ENCODE peak calls at places on chromosomes 13 and 19, in eight cellular contexts. One of them, this sample, is unnamed.

GRCh38 chr19:53086949-53087348 is 16.3 kb downstream of the ZNF160 start:
- DNase-seq in GM03348: no peak
- DNase-seq in HEK293T: no peak
- DNase-seq in thyroid gland: peak
- DNase-seq in SK-N-DZ: no peak
- DNase-seq in prostate gland: no peak
- DNase-seq in NCI-H1930: no peak
- DNase-seq in fibroblast of villous mesenchyme: no peak
- DNase-seq in this sample: peak

GRCh38 chr13:95660981-95661581 is 15.9 kb upstream of the DNAJC3 start:
- DNase-seq in GM03348: peak
- DNase-seq in HEK293T: peak
- DNase-seq in thyroid gland: no peak
- DNase-seq in SK-N-DZ: peak
- DNase-seq in prostate gland: no peak
- DNase-seq in NCI-H1930: peak
- DNase-seq in fibroblast of villous mesenchyme: peak
- DNase-seq in this sample: peak

GRCh38 chr13:59360916-59361315 is 802.8 kb downstream of the DIAPH3 start:
- DNase-seq in GM03348: no peak
- DNase-seq in HEK293T: no peak
- DNase-seq in thyroid gland: no peak
- DNase-seq in SK-N-DZ: no peak
- DNase-seq in prostate gland: no peak
- DNase-seq in NCI-H1930: no peak
- DNase-seq in fibroblast of villous mesenchyme: no peak
- DNase-seq in this sample: no peak

GRCh38 chr13:28792992-28793391 is 27.1 kb upstream of the MTUS2 start:
- DNase-seq in GM03348: peak
- DNase-seq in HEK293T: no peak
- DNase-seq in thyroid gland: no peak
- DNase-seq in SK-N-DZ: no peak
- DNase-seq in prostate gland: no peak
- DNase-seq in NCI-H1930: no peak
- DNase-seq in fibroblast of villous mesenchyme: peak
- DNase-seq in this sample: peak

GRCh38 chr19:397941-398706 is 10.8 kb downstream of the C2CD4C start:
- DNase-seq in GM03348: no peak
- DNase-seq in HEK293T: no peak
- DNase-seq in thyroid gland: no peak
- DNase-seq in SK-N-DZ: no peak
- DNase-seq in prostate gland: no peak
- DNase-seq in NCI-H1930: no peak
- DNase-seq in fibroblast of villous mesenchyme: no peak
- DNase-seq in this sample: no peak

GRCh38 chr19:40398417-40399056 is 8.6 kb upstream of the HIPK4 start:
- DNase-seq in GM03348: no peak
- DNase-seq in HEK293T: no peak
- DNase-seq in thyroid gland: peak
- DNase-seq in SK-N-DZ: peak
- DNase-seq in prostate gland: peak
- DNase-seq in NCI-H1930: peak
- DNase-seq in fibroblast of villous mesenchyme: no peak
- DNase-seq in this sample: no peak

GRCh38 chr13:75404721-75405120 is 77.2 kb downstream of the TBC1D4 start:
- DNase-seq in GM03348: no peak
- DNase-seq in HEK293T: no peak
- DNase-seq in thyroid gland: no peak
- DNase-seq in SK-N-DZ: no peak
- DNase-seq in prostate gland: no peak
- DNase-seq in NCI-H1930: no peak
- DNase-seq in fibroblast of villous mesenchyme: no peak
- DNase-seq in this sample: no peak

GRCh38 chr13:74246398-74246975 is 112.3 kb upstream of the KLF12 start:
- DNase-seq in GM03348: no peak
- DNase-seq in HEK293T: no peak
- DNase-seq in thyroid gland: peak
- DNase-seq in SK-N-DZ: no peak
- DNase-seq in prostate gland: no peak
- DNase-seq in NCI-H1930: no peak
- DNase-seq in fibroblast of villous mesenchyme: no peak
- DNase-seq in this sample: no peak

GRCh38 chr19:10262771-10263170 is 8.1 kb upstream of the ICAM1 start:
- DNase-seq in GM03348: no peak
- DNase-seq in HEK293T: no peak
- DNase-seq in thyroid gland: no peak
- DNase-seq in SK-N-DZ: no peak
- DNase-seq in prostate gland: no peak
- DNase-seq in NCI-H1930: no peak
- DNase-seq in fibroblast of villous mesenchyme: no peak
- DNase-seq in this sample: peak

GRCh38 chr13:44189085-44189484 is 184.5 kb upstream of the SERP2 start:
- DNase-seq in GM03348: no peak
- DNase-seq in HEK293T: no peak
- DNase-seq in thyroid gland: no peak
- DNase-seq in SK-N-DZ: no peak
- DNase-seq in prostate gland: no peak
- DNase-seq in NCI-H1930: no peak
- DNase-seq in fibroblast of villous mesenchyme: no peak
- DNase-seq in this sample: no peak

GRCh38 chr19:39677931-39678889 is 22.5 kb downstream of the LGALS16 start:
- DNase-seq in GM03348: no peak
- DNase-seq in HEK293T: no peak
- DNase-seq in thyroid gland: peak
- DNase-seq in SK-N-DZ: no peak
- DNase-seq in prostate gland: peak
- DNase-seq in NCI-H1930: peak
- DNase-seq in fibroblast of villous mesenchyme: no peak
- DNase-seq in this sample: no peak

GRCh38 chr19:292281-292884 is 1.2 kb upstream of the PLPP2 start:
- DNase-seq in GM03348: no peak
- DNase-seq in HEK293T: no peak
- DNase-seq in thyroid gland: no peak
- DNase-seq in SK-N-DZ: no peak
- DNase-seq in prostate gland: no peak
- DNase-seq in NCI-H1930: no peak
- DNase-seq in fibroblast of villous mesenchyme: no peak
- DNase-seq in this sample: no peak

GRCh38 chr13:72141845-72142470 is 275.0 kb upstream of the DACH1 start:
- DNase-seq in GM03348: no peak
- DNase-seq in HEK293T: no peak
- DNase-seq in thyroid gland: no peak
- DNase-seq in SK-N-DZ: no peak
- DNase-seq in prostate gland: peak
- DNase-seq in NCI-H1930: no peak
- DNase-seq in fibroblast of villous mesenchyme: peak
- DNase-seq in this sample: peak

GRCh38 chr19:29662604-29663404 is 2.5 kb upstream of the PLEKHF1 start:
- DNase-seq in GM03348: peak
- DNase-seq in HEK293T: no peak
- DNase-seq in thyroid gland: peak
- DNase-seq in SK-N-DZ: no peak
- DNase-seq in prostate gland: peak
- DNase-seq in NCI-H1930: no peak
- DNase-seq in fibroblast of villous mesenchyme: peak
- DNase-seq in this sample: peak

GRCh38 chr19:3492919-3493318 is 7.6 kb downstream of the DOHH start:
- DNase-seq in GM03348: no peak
- DNase-seq in HEK293T: no peak
- DNase-seq in thyroid gland: no peak
- DNase-seq in SK-N-DZ: no peak
- DNase-seq in prostate gland: no peak
- DNase-seq in NCI-H1930: no peak
- DNase-seq in fibroblast of villous mesenchyme: no peak
- DNase-seq in this sample: no peak

GRCh38 chr13:20749377-20749776 is 24.4 kb downstream of the EEF1AKMT1 start:
- DNase-seq in GM03348: no peak
- DNase-seq in HEK293T: no peak
- DNase-seq in thyroid gland: no peak
- DNase-seq in SK-N-DZ: no peak
- DNase-seq in prostate gland: no peak
- DNase-seq in NCI-H1930: no peak
- DNase-seq in fibroblast of villous mesenchyme: no peak
- DNase-seq in this sample: no peak

GRCh38 chr13:40460116-40460515 is 206.3 kb downstream of the FOXO1 start:
- DNase-seq in GM03348: no peak
- DNase-seq in HEK293T: no peak
- DNase-seq in thyroid gland: no peak
- DNase-seq in SK-N-DZ: no peak
- DNase-seq in prostate gland: no peak
- DNase-seq in NCI-H1930: no peak
- DNase-seq in fibroblast of villous mesenchyme: no peak
- DNase-seq in this sample: peak

GRCh38 chr13:35818577-35819165 is 312.5 kb downstream of the DCLK1 start:
- DNase-seq in GM03348: peak
- DNase-seq in HEK293T: peak
- DNase-seq in thyroid gland: no peak
- DNase-seq in SK-N-DZ: peak
- DNase-seq in prostate gland: no peak
- DNase-seq in NCI-H1930: no peak
- DNase-seq in fibroblast of villous mesenchyme: peak
- DNase-seq in this sample: peak

GRCh38 chr19:55232284-55232597 is 3.7 kb upstream of the TMEM86B start:
- DNase-seq in GM03348: no peak
- DNase-seq in HEK293T: no peak
- DNase-seq in thyroid gland: peak
- DNase-seq in SK-N-DZ: no peak
- DNase-seq in prostate gland: no peak
- DNase-seq in NCI-H1930: no peak
- DNase-seq in fibroblast of villous mesenchyme: no peak
- DNase-seq in this sample: no peak

GRCh38 chr13:58247080-58247479 is 615.5 kb downstream of the PCDH17 start:
- DNase-seq in GM03348: no peak
- DNase-seq in HEK293T: no peak
- DNase-seq in thyroid gland: no peak
- DNase-seq in SK-N-DZ: no peak
- DNase-seq in prostate gland: no peak
- DNase-seq in NCI-H1930: no peak
- DNase-seq in fibroblast of villous mesenchyme: no peak
- DNase-seq in this sample: no peak

GRCh38 chr19:41295506-41295905 is 14.5 kb upstream of the CCDC97 start:
- DNase-seq in GM03348: no peak
- DNase-seq in HEK293T: no peak
- DNase-seq in thyroid gland: no peak
- DNase-seq in SK-N-DZ: no peak
- DNase-seq in prostate gland: no peak
- DNase-seq in NCI-H1930: no peak
- DNase-seq in fibroblast of villous mesenchyme: no peak
- DNase-seq in this sample: no peak

GRCh38 chr13:110268061-110268460 is 38.9 kb downstream of the COL4A1 start:
- DNase-seq in GM03348: no peak
- DNase-seq in HEK293T: no peak
- DNase-seq in thyroid gland: no peak
- DNase-seq in SK-N-DZ: no peak
- DNase-seq in prostate gland: no peak
- DNase-seq in NCI-H1930: no peak
- DNase-seq in fibroblast of villous mesenchyme: no peak
- DNase-seq in this sample: no peak

GRCh38 chr19:55642153-55643002 is 1.1 kb upstream of the ZNF581 start:
- DNase-seq in GM03348: no peak
- DNase-seq in HEK293T: no peak
- DNase-seq in thyroid gland: peak
- DNase-seq in SK-N-DZ: no peak
- DNase-seq in prostate gland: no peak
- DNase-seq in NCI-H1930: no peak
- DNase-seq in fibroblast of villous mesenchyme: peak
- DNase-seq in this sample: no peak

GRCh38 chr13:21324793-21325192 is 134.3 kb downstream of the ZDHHC20 start:
- DNase-seq in GM03348: no peak
- DNase-seq in HEK293T: no peak
- DNase-seq in thyroid gland: no peak
- DNase-seq in SK-N-DZ: no peak
- DNase-seq in prostate gland: no peak
- DNase-seq in NCI-H1930: no peak
- DNase-seq in fibroblast of villous mesenchyme: no peak
- DNase-seq in this sample: no peak

This sample was measured in AG10803.